ENCODE peak calls at places on chromosomes 5 and 9, in six cellular contexts. E is CD8-positive, alpha-beta memory T cell; O is adipocyte; B is GM23338; S is lung; J is Peyer's patch. Q is an unnamed sample. For H3K4me1 and H3K27me3, the result is how much of the 10 kb centered on the place peaks cover.

GRCh38 chr5:4453650-4454049 is 686.5 kb upstream of the ADAMTS16 start:
- DNase-seq in E (no peak), J (no peak), S (no peak), B (no peak), O (no peak), Q (no peak)

GRCh38 chr5:131364507-131365050 is 100.7 kb downstream of the CDC42SE2 start:
- DNase-seq in B (no peak), J (no peak), S (no peak), E (no peak), O (no peak), Q (no peak)

GRCh38 chr9:85433046-85433445 is 308.7 kb downstream of the AGTPBP1 start:
- DNase-seq in B (no peak), O (no peak), J (no peak), E (no peak), S (no peak), Q (peak)

GRCh38 chr5:142095035-142095434 is 13.5 kb upstream of the NDFIP1 start:
- DNase-seq in E (no peak), B (no peak), S (no peak), J (no peak), O (no peak), Q (no peak)

GRCh38 chr9:101387871-101388506 is 3.2 kb upstream of the BAAT start:
- DNase-seq in J (no peak), B (peak), O (peak), S (no peak), E (peak), Q (no peak)

GRCh38 chr9:96216618-96217017 is 85.4 kb downstream of the HSD17B3 start:
- DNase-seq in J (no peak), S (no peak), O (no peak), B (no peak), E (no peak), Q (no peak)

GRCh38 chr5:161189452-161189851 is 337.4 kb upstream of the ATP10B start:
- DNase-seq in J (no peak), S (no peak), E (no peak), B (no peak), O (no peak), Q (no peak)

GRCh38 chr5:90940227-90940995 is 381.8 kb downstream of the ADGRV1 start:
- DNase-seq in S (no peak), O (peak), J (no peak), B (peak), E (no peak), Q (no peak)

GRCh38 chr5:80061541-80061940 is 26.4 kb downstream of the THBS4 start:
- DNase-seq in J (no peak), O (no peak), S (no peak), B (no peak), E (no peak), Q (no peak)

GRCh38 chr5:6728011-6728794 is 15.0 kb downstream of the TENT4A start:
- DNase-seq in S (no peak), B (peak), E (no peak), O (no peak), J (peak), Q (no peak)

GRCh38 chr9:102975246-102975645 is 19.9 kb upstream of the CYLC2 start:
- DNase-seq in B (no peak), O (no peak), J (no peak), E (no peak), S (no peak), Q (no peak)

GRCh38 chr5:102749416-102750021 is 5.6 kb upstream of the PAM start:
- DNase-seq in J (no peak), O (no peak), S (no peak), B (peak), E (no peak), Q (no peak)

GRCh38 chr9:2559212-2560152 is 62.1 kb upstream of the VLDLR start:
- DNase-seq in O (peak), E (no peak), S (peak), J (no peak), B (peak), Q (peak)

GRCh38 chr5:72347801-72348305 is 27.7 kb downstream of the PTCD2 start:
- DNase-seq in B (no peak), O (peak), J (no peak), S (no peak), E (no peak), Q (no peak)

GRCh38 chr5:107282061-107282460 is 388.7 kb downstream of the EFNA5 start:
- DNase-seq in S (no peak), B (no peak), O (peak), E (no peak), J (no peak), Q (no peak)

GRCh38 chr5:170986598-170986997 is 124.8 kb downstream of the RANBP17 start:
- DNase-seq in J (no peak), O (peak), E (no peak), B (no peak), S (no peak), Q (no peak)

GRCh38 chr9:104280216-104280585 is 186.1 kb downstream of the SMC2 start:
- DNase-seq in E (no peak), B (no peak), O (peak), S (no peak), J (no peak), Q (no peak)

GRCh38 chr9:112439825-112440224 is 46.8 kb upstream of the KIAA1958 start:
- DNase-seq in O (no peak), J (no peak), S (no peak), B (no peak), E (no peak), Q (no peak)

GRCh38 chr5:119435436-119436132 is 16.7 kb upstream of the HSD17B4 start:
- DNase-seq in O (peak), J (peak), E (peak), B (peak), S (peak), Q (peak)

GRCh38 chr9:75482566-75482965 is 394.3 kb downstream of the OSTF1 start:
- DNase-seq in O (no peak), E (no peak), J (no peak), B (peak), S (no peak), Q (no peak)

GRCh38 chr9:125455132-125455531 is 193.5 kb downstream of the GAPVD1 start:
- DNase-seq in S (no peak), E (no peak), O (no peak), B (no peak), J (no peak), Q (no peak)

GRCh38 chr5:54457094-54457531 is 1.6 kb downstream of the HSPB3 start:
- DNase-seq in O (peak), E (no peak), J (no peak), S (no peak), B (peak), Q (no peak)

GRCh38 chr9:37425298-37425752 is 2.8 kb downstream of the GRHPR start:
- DNase-seq in S (no peak), J (no peak), O (no peak), E (no peak), B (no peak), Q (no peak)

GRCh38 chr5:93611510-93611899 is 28.5 kb downstream of the NR2F1 start:
- DNase-seq in O (no peak), S (no peak), E (no peak), B (no peak), J (no peak), Q (no peak)

GRCh38 chr5:126720369-126720768 is 56.6 kb upstream of the LMNB1 start:
- DNase-seq in B (no peak), S (no peak), O (no peak), J (no peak), E (no peak), Q (no peak)

GRCh38 chr9:106980551-106981101 is 117.7 kb downstream of the ZNF462 start:
- DNase-seq in B (no peak), O (no peak), E (no peak), S (no peak), J (no peak), Q (no peak)

GRCh38 chr9:136108648-136109266 is 9.9 kb downstream of the TMEM250 start:
- DNase-seq in S (no peak), J (no peak), B (no peak), O (no peak), E (no peak), Q (no peak)

GRCh38 chr5:168015506-168015905 is 275.9 kb upstream of the WWC1 start:
- DNase-seq in J (no peak), O (peak), B (no peak), E (no peak), S (no peak), Q (no peak)

GRCh38 chr9:130659699-130660248 is 4.6 kb upstream of the PRDM12 start:
- DNase-seq in S (no peak), O (peak), B (peak), E (no peak), J (peak), Q (no peak)

GRCh38 chr9:94630833-94631232 is 8.5 kb downstream of the FBP1 start:
- DNase-seq in J (no peak), E (no peak), B (peak), O (no peak), S (no peak), Q (no peak)

GRCh38 chr5:169577966-169578365 is 5.6 kb upstream of the SPDL1 start:
- DNase-seq in E (no peak), B (peak), S (no peak), J (no peak), O (peak), Q (no peak)

GRCh38 chr5:135999396-136000139 is 29.2 kb upstream of the TGFBI start:
- DNase-seq in E (no peak), B (no peak), J (no peak), O (no peak), S (no peak), Q (no peak)

GRCh38 chr5:135996611-135997010 is 32.2 kb upstream of the TGFBI start:
- DNase-seq in J (no peak), S (no peak), B (no peak), E (no peak), O (no peak), Q (no peak)

GRCh38 chr5:135995979-135996378 is 32.8 kb upstream of the TGFBI start:
- DNase-seq in S (no peak), J (no peak), O (no peak), E (no peak), B (no peak), Q (no peak)

GRCh38 chr5:135998889-135999288 is 29.9 kb upstream of the TGFBI start:
- DNase-seq in O (no peak), S (no peak), E (no peak), B (no peak), J (no peak), Q (no peak)

GRCh38 chr5:135997936-135998335 is 30.9 kb upstream of the TGFBI start:
- DNase-seq in O (no peak), S (no peak), E (no peak), B (peak), J (no peak), Q (no peak)
- H3K4me1 ChIP-seq in O (under half), S (under half), E (under half), B (under half), J (under half), Q (under half)

DNA sequence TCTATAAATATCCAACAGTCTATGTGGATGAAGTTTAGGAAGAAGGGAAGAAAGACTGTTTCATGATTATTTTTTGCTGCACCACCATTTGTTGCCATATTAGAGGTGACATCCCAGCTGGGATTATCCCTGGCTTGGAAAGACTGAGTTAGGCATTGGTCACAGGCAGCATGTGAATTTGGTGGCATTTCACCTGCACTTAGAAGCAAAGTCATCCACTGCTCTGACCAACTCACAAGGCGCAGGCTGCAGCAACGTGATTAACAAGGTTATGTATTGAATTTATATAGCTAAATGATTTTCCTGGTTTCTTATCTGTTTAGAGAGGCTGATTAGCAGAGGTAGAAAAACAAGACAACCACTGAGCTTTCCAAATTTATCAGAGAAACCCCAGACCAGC is 2.7 kb downstream of the FYB1 start:
- DNase-seq in J (no peak), S (no peak), E (no peak), B (no peak), O (no peak), Q (no peak)
- H3K27me3 ChIP-seq in J (under half), S (under half), E (under half), B (under half), O (under half), Q (under half)

DNA sequence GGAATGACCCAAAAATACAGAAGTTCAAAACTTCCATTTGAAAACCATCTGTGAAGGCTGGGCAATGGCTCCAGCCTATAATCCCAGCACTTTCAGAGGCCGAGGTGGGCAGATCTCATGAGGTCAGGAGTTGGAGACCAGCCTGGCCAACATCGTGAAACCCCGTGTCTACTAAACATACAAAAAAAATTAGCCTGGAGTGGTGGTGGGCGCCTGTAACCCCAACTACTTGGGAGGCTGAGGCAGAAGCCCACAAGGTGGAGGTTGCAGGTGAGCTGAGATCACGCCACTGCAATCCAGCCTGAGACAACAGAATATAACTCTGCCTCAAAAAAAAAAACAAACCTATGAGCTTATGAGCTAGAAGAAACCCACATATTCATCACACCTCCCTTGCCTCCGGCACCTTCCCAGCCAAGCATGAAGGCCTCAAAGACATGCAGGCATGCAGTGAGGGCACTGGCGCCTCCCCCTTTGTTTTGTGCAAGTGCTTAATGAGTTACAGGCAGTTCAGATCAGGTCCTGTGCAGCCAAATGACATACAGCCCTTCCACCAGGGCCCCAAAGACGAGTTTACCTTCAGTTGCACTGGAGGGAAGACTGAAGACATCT is 9.9 kb downstream of the HNRNPH1 start:
- DNase-seq in E (no peak), B (no peak), S (no peak), J (peak), O (no peak), Q (no peak)
- H3K4me1 ChIP-seq in E (under half), B (under half), S (under half), J (under half), O (half or more), Q (under half)

GRCh38 chr5:2010940-2011339 is 128.2 kb upstream of the IRX4 start:
- DNase-seq in B (no peak), S (peak), J (no peak), O (no peak), E (no peak), Q (no peak)
- H3K27me3 ChIP-seq in B (under half), S (under half), J (under half), O (under half), E (under half), Q (under half)

GRCh38 chr9:110911659-110912473 is 126.4 kb downstream of the LPAR1 start:
- DNase-seq in J (no peak), B (no peak), S (no peak), E (no peak), O (peak), Q (no peak)

GRCh38 chr9:110916361-110916760 is 121.9 kb downstream of the LPAR1 start:
- DNase-seq in J (no peak), O (no peak), S (no peak), E (no peak), B (no peak), Q (no peak)

GRCh38 chr9:110908894-110909293 is 129.4 kb downstream of the LPAR1 start:
- DNase-seq in E (no peak), B (no peak), S (no peak), O (no peak), J (no peak), Q (no peak)

GRCh38 chr9:110918316-110919054 is 119.8 kb downstream of the LPAR1 start:
- DNase-seq in J (no peak), S (no peak), E (no peak), O (peak), B (no peak), Q (no peak)

DNA sequence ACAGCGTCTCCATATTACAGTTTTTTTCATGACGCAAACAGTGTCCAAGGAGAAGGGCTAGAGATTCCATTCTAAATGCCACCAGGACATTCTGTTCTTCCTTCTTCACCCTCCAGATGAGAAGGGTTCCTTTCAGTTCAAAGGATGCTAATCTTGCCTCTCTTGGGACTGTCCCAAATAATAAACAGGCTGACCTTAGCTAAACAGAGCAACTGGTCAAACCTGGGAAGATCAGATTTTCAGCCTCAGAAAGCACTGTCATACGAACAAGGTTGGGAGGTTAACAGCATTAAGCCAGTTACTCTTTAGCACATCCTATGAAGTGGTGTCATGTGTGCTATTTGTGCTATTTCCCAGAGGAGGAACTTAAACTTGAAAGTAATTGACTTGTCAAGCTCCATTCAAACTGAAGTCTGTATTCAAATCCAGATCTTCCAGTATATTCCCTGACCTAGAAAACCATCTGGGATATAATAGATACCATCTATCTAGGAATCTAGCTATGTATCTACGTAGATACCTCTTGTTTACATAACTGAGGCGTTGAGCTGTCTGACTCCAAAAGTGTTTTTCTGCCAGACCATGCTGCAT is 125.5 kb downstream of the LPAR1 start:
- DNase-seq in O (peak), S (no peak), J (no peak), E (no peak), B (no peak), Q (no peak)
- H3K4me1 ChIP-seq in O (half or more), S (under half), J (under half), E (under half), B (under half), Q (under half)

GRCh38 chr9:21752003-21752402 is 50.4 kb upstream of the MTAP start:
- DNase-seq in J (no peak), S (no peak), B (peak), O (no peak), E (no peak), Q (no peak)
- H3K27me3 ChIP-seq in J (under half), S (under half), B (half or more), O (under half), E (under half), Q (under half)

GRCh38 chr5:14193496-14193895 is 50.4 kb downstream of the TRIO start:
- DNase-seq in B (no peak), E (no peak), O (no peak), J (no peak), S (no peak), Q (no peak)
- H3K4me1 ChIP-seq in B (under half), E (under half), O (half or more), J (under half), S (under half), Q (under half)

Q was measured in right atrium auricular region.